ENCODE peak calls at places on chromosome 6, in six cellular contexts. E is ureter; S is heart left ventricle; V is nucleus accumbens; G is activated CD8-positive, alpha-beta memory T cell treated with anti-CD3 and anti-CD28 coated beads for 24 hours; M is GF-D8. C is an unnamed sample.

GRCh38 chr6:36927691-36928546 is 26.6 kb upstream of the PI16 start:
- DNase-seq in E (no peak), S (peak), V (no peak), G (no peak), M (no peak), C (no peak)

GRCh38 chr6:3870528-3870925 is 21.4 kb downstream of the FAM50B start:
- DNase-seq in E (no peak), S (no peak), V (no peak), G (peak), M (no peak), C (no peak)

GRCh38 chr6:30883743-30884520 is at the start of gene DDR1:
- DNase-seq in E (peak), S (peak), V (no peak), G (peak), M (no peak), C (no peak)

GRCh38 chr6:81792826-81793225 is 40.3 kb upstream of the TENT5A start:
- DNase-seq in E (no peak), S (no peak), V (no peak), G (no peak), M (no peak), C (no peak)

GRCh38 chr6:107550241-107550840 is 60.4 kb downstream of the SOBP start:
- DNase-seq in E (no peak), S (no peak), V (no peak), G (no peak), M (no peak), C (no peak)

GRCh38 chr6:45076217-45076616 is 251.9 kb upstream of the RUNX2 start:
- DNase-seq in E (no peak), S (no peak), V (no peak), G (no peak), M (no peak), C (no peak)

GRCh38 chr6:109441069-109441816 is 719 bp downstream of the SMPD2 start:
- DNase-seq in E (no peak), S (no peak), V (no peak), G (peak), M (peak), C (peak)

GRCh38 chr6:165049362-165049761 is 260.0 kb downstream of the C6orf118 start:
- DNase-seq in E (no peak), S (peak), V (no peak), G (no peak), M (no peak), C (peak)

GRCh38 chr6:65760285-65760684 is 53.3 kb upstream of the EYS start:
- DNase-seq in E (no peak), S (no peak), V (no peak), G (no peak), M (no peak), C (no peak)

GRCh38 chr6:82767037-82767436 is 298.6 kb downstream of the UBE3D start:
- DNase-seq in E (no peak), S (no peak), V (no peak), G (no peak), M (no peak), C (no peak)

GRCh38 chr6:136886110-136886509 is 36.0 kb upstream of the SLC35D3 start:
- DNase-seq in E (no peak), S (no peak), V (no peak), G (no peak), M (no peak), C (no peak)

GRCh38 chr6:95819461-95819860 is 196.3 kb upstream of the FUT9 start:
- DNase-seq in E (no peak), S (no peak), V (no peak), G (no peak), M (no peak), C (no peak)

GRCh38 chr6:29829766-29830165 is 2.1 kb downstream of the HLA-G start:
- DNase-seq in E (no peak), S (no peak), V (no peak), G (no peak), M (no peak), C (no peak)

GRCh38 chr6:144158133-144158532 is 7.8 kb downstream of the STX11 start:
- DNase-seq in E (no peak), S (peak), V (no peak), G (no peak), M (no peak), C (no peak)

GRCh38 chr6:71299541-71300470 is 11.2 kb downstream of the OGFRL1 start:
- DNase-seq in E (no peak), S (no peak), V (no peak), G (no peak), M (no peak), C (no peak)

GRCh38 chr6:169190144-169190584 is 63.5 kb downstream of the THBS2 start:
- DNase-seq in E (no peak), S (peak), V (no peak), G (no peak), M (no peak), C (no peak)

GRCh38 chr6:147223751-147224150 is 19.5 kb downstream of the STXBP5 start:
- DNase-seq in E (no peak), S (no peak), V (no peak), G (no peak), M (no peak), C (no peak)

GRCh38 chr6:15623282-15624116 is 39.3 kb downstream of the DTNBP1 start:
- DNase-seq in E (no peak), S (no peak), V (no peak), G (no peak), M (peak), C (peak)

GRCh38 chr6:68158256-68158655 is 476.8 kb upstream of the ADGRB3 start:
- DNase-seq in E (no peak), S (no peak), V (no peak), G (no peak), M (no peak), C (no peak)

GRCh38 chr6:31927242-31927867 is at the start of gene C2:
- DNase-seq in E (no peak), S (no peak), V (no peak), G (no peak), M (no peak), C (no peak)

GRCh38 chr6:99613705-99614429 is 7.2 kb downstream of the PRDM13 start:
- DNase-seq in E (no peak), S (no peak), V (no peak), G (peak), M (no peak), C (no peak)

GRCh38 chr6:103578115-103578514 is 1281.6 kb downstream of the HACE1 start:
- DNase-seq in E (no peak), S (no peak), V (no peak), G (no peak), M (no peak), C (no peak)

GRCh38 chr6:135423649-135424128 is 73.9 kb downstream of the AHI1 start:
- DNase-seq in E (no peak), S (no peak), V (no peak), G (no peak), M (peak), C (peak)

GRCh38 chr6:48068326-48069191 is 42.4 kb downstream of the PTCHD4 start:
- DNase-seq in E (no peak), S (no peak), V (no peak), G (peak), M (no peak), C (no peak)

GRCh38 chr6:135901776-135902524 is 50.4 kb downstream of the PDE7B start:
- DNase-seq in E (no peak), S (peak), V (no peak), G (no peak), M (no peak), C (no peak)

GRCh38 chr6:7496266-7496875 is 45.1 kb upstream of the DSP start:
- DNase-seq in E (no peak), S (no peak), V (no peak), G (no peak), M (no peak), C (no peak)